ENCODE peak calls at places on chromosomes 16 and 17, in six cellular contexts. J is PC-3, Z is BJ, S is GM06990, K is HepG2, T is A549. L is an unnamed sample.
A peak's percentile ranks its signal among the peaks of the same experiment; 100 is the strongest.

GRCh38 chr17:55268649-55269480 is 4.1 kb downstream of the HLF start:
- DNase-seq in K (no peak), T (no peak), Z (no peak), J (no peak), S (no peak), L (no peak)

GRCh38 chr17:7929158-7930029 is at the start of gene KCNAB3:
- DNase-seq in S (no peak), T (peak; percentile 31), J (no peak), K (no peak), Z (no peak), L (peak; percentile 68)

GRCh38 chr16:53084141-53084541 is 29.4 kb downstream of the CHD9 start:
- DNase-seq in T (no peak), J (no peak), Z (no peak), S (no peak), K (no peak), L (no peak)

GRCh38 chr17:77140878-77141767 is at the start of gene SEC14L1:
- DNase-seq in K (peak; percentile 68), Z (no peak), S (peak; percentile 63), T (no peak), J (peak; percentile 66), L (peak; percentile 26)

GRCh38 chr16:24954137-24954536 is 61.0 kb downstream of the ARHGAP17 start:
- DNase-seq in Z (no peak), K (no peak), J (no peak), S (no peak), T (no peak), L (no peak)

GRCh38 chr17:60416368-60416925 is 5.8 kb upstream of the CHCT1 start:
- DNase-seq in S (no peak), Z (no peak), T (no peak), J (no peak), K (no peak), L (no peak)

GRCh38 chr17:56821847-56822534 is 11.7 kb downstream of the C17orf67 start:
- DNase-seq in Z (no peak), S (no peak), T (no peak), K (no peak), J (no peak), L (no peak)

GRCh38 chr17:76266244-76266938 is 1.2 kb downstream of the UBALD2 start:
- DNase-seq in J (no peak), S (no peak), T (peak; percentile 52), K (peak; percentile 52), Z (no peak), L (no peak)

GRCh38 chr16:1871974-1872635 is at the start of gene MEIOB:
- DNase-seq in T (peak; percentile 46), K (no peak), S (peak; percentile 13), J (no peak), Z (no peak), L (peak; percentile 40)

GRCh38 chr16:69143116-69143515 is 10.7 kb downstream of the UTP4 start:
- DNase-seq in T (peak; percentile 40), K (peak; percentile 30), J (no peak), Z (no peak), S (no peak), L (no peak)

GRCh38 chr17:41723801-41724475 is 10.5 kb downstream of the HAP1 start:
- DNase-seq in Z (no peak), T (no peak), K (no peak), J (no peak), S (no peak), L (no peak)

GRCh38 chr17:51435641-51436091 is 175.3 kb downstream of the UTP18 start:
- DNase-seq in T (peak; percentile 91), S (no peak), J (peak; percentile 70), Z (no peak), K (peak; percentile 92), L (peak; percentile 21)
- TF ChIP-seq CTCF in T (peak; percentile 66), S (peak; percentile 72), J (peak; percentile 78), Z (peak; percentile 11), K (peak; percentile 87), L (peak; percentile 29)

DNA sequence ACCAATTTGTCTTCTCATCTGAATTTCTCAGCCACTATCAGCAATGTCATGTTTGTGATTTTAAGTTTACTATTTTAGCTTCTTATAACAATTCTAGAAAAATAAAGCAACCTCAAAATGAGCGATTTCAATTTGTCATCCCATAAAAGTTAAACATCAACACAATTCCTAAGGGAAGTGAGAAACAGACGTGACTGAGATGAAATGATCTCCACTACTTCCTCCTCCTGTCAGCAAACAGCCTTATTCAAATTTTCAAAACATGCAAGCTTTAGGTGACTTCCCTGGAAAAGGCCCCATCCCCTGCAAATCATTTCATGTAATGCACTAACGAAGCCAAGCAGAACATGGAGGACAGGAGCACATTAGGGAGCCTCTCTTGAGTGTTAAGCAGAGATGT is 64.9 kb downstream of the ZNF652 start:
- DNase-seq in Z (no peak), S (no peak), T (no peak), K (no peak), J (no peak), L (no peak)
- TF ChIP-seq CTCF in Z (no peak), S (no peak), T (no peak), K (no peak), J (no peak), L (no peak)

DNA sequence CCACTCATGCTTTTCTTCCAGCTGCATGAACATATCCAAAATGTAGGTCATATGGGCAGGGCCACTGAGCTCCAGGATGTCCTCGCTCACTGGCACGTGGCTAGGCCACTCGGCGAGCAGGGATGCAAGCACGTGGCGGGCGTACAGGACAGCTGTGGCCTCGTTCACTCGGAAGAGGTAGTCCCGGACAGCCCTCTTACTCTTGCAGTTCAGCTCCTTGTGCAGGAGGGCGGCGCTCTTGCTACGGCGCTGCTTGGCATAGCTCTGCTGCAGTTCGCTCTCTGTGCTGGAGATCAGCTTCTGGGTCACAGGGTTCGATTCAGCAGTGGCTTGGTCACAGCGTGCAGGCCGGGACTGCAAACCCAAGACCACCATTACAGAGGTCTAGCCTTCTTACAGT is 53.1 kb upstream of the ATP2A3 start:
- DNase-seq in K (no peak), S (no peak), Z (no peak), J (no peak), T (no peak), L (no peak)
- TF ChIP-seq CTCF in K (peak; percentile 44), S (peak; percentile 26), Z (peak; percentile 16), J (peak; percentile 49), T (peak; percentile 25), L (peak; percentile 24)

GRCh38 chr17:37239690-37240344 is 136.0 kb upstream of the C17orf78 start:
- DNase-seq in K (peak; percentile 8), T (peak; percentile 38), S (no peak), J (peak; percentile 38), Z (no peak), L (peak; percentile 43)
- TF ChIP-seq CTCF in K (peak; percentile 55), T (peak; percentile 86), S (peak; percentile 64), J (peak; percentile 70), Z (peak; percentile 73), L (peak; percentile 58)

DNA sequence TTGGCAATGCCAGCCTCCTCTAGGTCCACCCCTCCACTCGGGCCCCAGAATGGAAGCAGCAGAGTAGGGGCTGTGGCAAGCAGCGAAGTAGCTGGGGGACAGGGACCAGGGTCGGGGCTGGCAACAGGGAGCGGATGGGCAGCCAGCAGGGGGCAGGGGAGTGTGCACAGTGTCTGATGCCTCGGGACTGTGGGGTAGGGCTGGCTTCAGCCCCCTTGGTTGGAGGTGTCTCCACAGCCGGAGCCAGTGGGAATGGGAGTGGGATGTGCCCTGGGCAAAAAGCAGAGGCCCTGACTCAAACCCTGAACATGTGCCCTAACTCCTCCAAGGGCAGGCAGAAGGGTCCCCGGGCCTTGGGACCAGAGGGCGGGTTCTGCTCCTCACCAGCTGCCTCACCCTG is 18.5 kb upstream of the ARHGAP27 start:
- DNase-seq in J (no peak), K (no peak), S (no peak), T (peak; percentile 7), Z (no peak), L (peak; percentile 4)
- TF ChIP-seq CTCF in J (peak; percentile 33), K (peak; percentile 59), S (no peak), T (no peak), Z (no peak), L (peak; percentile 8)

GRCh38 chr17:43135454-43135819 is 10.3 kb upstream of the BRCA1 start:
- DNase-seq in T (no peak), S (no peak), K (no peak), J (no peak), Z (no peak), L (no peak)
- TF ChIP-seq CTCF in T (no peak), S (no peak), K (peak; percentile 4), J (no peak), Z (no peak), L (no peak)

GRCh38 chr17:48486557-48486956 is 44.3 kb downstream of the HOXB1 start:
- DNase-seq in J (peak; percentile 93), K (no peak), T (peak; percentile 36), Z (peak; percentile 72), S (no peak), L (no peak)
- TF ChIP-seq CTCF in J (peak; percentile 55), K (no peak), T (no peak), Z (peak; percentile 20), S (no peak), L (no peak)

L was measured in GM13976.